ENCODE peak calls at places on chromosomes 16 and 17, in ten cellular contexts. J, T, W, F, K, C, G, A, R and Q are unnamed samples.

GRCh38 chr16:89444151-89444723 is 46.1 kb downstream of the ANKRD11 start:
- DNase-seq in J (no peak), T (no peak), W (no peak), F (no peak), K (no peak), C (no peak), G (no peak), A (no peak), R (no peak), Q (no peak)

GRCh38 chr17:72724375-72724774 is 368.1 kb downstream of the SLC39A11 start:
- DNase-seq in J (no peak), T (no peak), W (no peak), F (no peak), K (no peak), C (no peak), G (no peak), A (no peak), R (no peak), Q (no peak)

GRCh38 chr17:46812624-46813318 is 5.7 kb downstream of the WNT3 start:
- DNase-seq in J (no peak), T (no peak), W (no peak), F (no peak), K (no peak), C (no peak), G (no peak), A (no peak), R (no peak), Q (no peak)

GRCh38 chr16:84768061-84768797 is 51.6 kb upstream of the CRISPLD2 start:
- DNase-seq in J (no peak), T (no peak), W (no peak), F (no peak), K (no peak), C (no peak), G (no peak), A (no peak), R (peak), Q (no peak)

GRCh38 chr17:82301300-82301915 is 16.0 kb downstream of the CD7 start:
- DNase-seq in J (peak), T (peak), W (no peak), F (no peak), K (no peak), C (no peak), G (no peak), A (no peak), R (no peak), Q (no peak)

GRCh38 chr17:46766493-46767491 is 51.7 kb downstream of the WNT3 start:
- DNase-seq in J (no peak), T (no peak), W (no peak), F (no peak), K (no peak), C (no peak), G (no peak), A (no peak), R (no peak), Q (no peak)

GRCh38 chr17:146983-147761 is 9.8 kb downstream of the SCGB1C2 start:
- DNase-seq in J (peak), T (no peak), W (no peak), F (no peak), K (no peak), C (no peak), G (peak), A (no peak), R (no peak), Q (peak)

GRCh38 chr16:59259074-59259963 is 525.2 kb upstream of the GOT2 start:
- DNase-seq in J (no peak), T (peak), W (no peak), F (no peak), K (no peak), C (no peak), G (no peak), A (no peak), R (peak), Q (no peak)

GRCh38 chr16:48157302-48157701 is 1.5 kb upstream of the ABCC12 start:
- DNase-seq in J (no peak), T (no peak), W (no peak), F (no peak), K (no peak), C (no peak), G (no peak), A (no peak), R (no peak), Q (no peak)

GRCh38 chr17:50062323-50063243 is 6.7 kb downstream of the ITGA3 start:
- DNase-seq in J (no peak), T (no peak), W (peak), F (peak), K (peak), C (no peak), G (no peak), A (no peak), R (peak), Q (no peak)

GRCh38 chr16:68091604-68092261 is 6.6 kb downstream of the NFATC3 start:
- DNase-seq in J (no peak), T (no peak), W (no peak), F (peak), K (no peak), C (no peak), G (no peak), A (no peak), R (peak), Q (no peak)

GRCh38 chr17:17778308-17779014 is 58.3 kb downstream of the SREBF1 start:
- DNase-seq in J (no peak), T (no peak), W (no peak), F (peak), K (no peak), C (no peak), G (no peak), A (no peak), R (peak), Q (no peak)

GRCh38 chr17:77906377-77906871 is 52.1 kb upstream of the TNRC6C start:
- DNase-seq in J (no peak), T (no peak), W (no peak), F (no peak), K (no peak), C (no peak), G (no peak), A (no peak), R (no peak), Q (no peak)

GRCh38 chr16:15509593-15510520 is 75.5 kb downstream of the BMERB1 start:
- DNase-seq in J (no peak), T (peak), W (no peak), F (no peak), K (no peak), C (no peak), G (no peak), A (peak), R (peak), Q (no peak)

GRCh38 chr16:81415757-81416156 is 28.9 kb upstream of the CMIP start:
- DNase-seq in J (no peak), T (no peak), W (no peak), F (no peak), K (no peak), C (no peak), G (peak), A (no peak), R (no peak), Q (no peak)

DNA sequence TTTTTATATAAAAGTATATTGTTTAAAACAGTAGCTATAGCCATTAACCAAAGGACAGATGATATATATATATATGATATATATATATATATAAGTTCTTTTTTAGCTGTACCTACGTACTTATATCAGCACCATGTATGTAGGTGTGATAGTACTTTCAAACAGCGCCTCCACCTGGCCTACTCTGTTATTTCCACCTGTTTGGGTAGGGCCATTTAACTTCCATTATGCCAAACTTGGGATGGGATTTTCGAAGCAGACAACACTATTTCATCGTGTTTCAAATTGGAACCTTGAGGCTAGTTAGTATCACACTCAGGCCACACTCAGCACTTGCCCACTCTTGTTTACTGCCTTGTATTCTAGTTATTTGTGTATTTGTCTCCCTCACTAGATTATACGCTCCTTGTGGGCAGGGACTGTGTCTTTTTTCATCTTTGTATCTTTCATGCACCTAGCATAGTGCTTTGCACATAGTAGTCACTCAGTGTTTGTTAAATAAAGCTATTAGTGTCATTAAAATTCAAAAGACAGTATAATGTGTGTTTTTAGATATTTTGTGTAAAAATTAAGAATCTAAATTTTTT is 11.8 kb upstream of the CLTC start:
- DNase-seq in J (peak), T (peak), W (no peak), F (no peak), K (no peak), C (no peak), G (peak), A (peak), R (no peak), Q (no peak)
- TF ChIP-seq CTCF in J (peak), T (peak), W (peak), F (peak), K (no peak), C (no peak), G (peak), A (no peak), R (no peak), Q (no peak)

DNA sequence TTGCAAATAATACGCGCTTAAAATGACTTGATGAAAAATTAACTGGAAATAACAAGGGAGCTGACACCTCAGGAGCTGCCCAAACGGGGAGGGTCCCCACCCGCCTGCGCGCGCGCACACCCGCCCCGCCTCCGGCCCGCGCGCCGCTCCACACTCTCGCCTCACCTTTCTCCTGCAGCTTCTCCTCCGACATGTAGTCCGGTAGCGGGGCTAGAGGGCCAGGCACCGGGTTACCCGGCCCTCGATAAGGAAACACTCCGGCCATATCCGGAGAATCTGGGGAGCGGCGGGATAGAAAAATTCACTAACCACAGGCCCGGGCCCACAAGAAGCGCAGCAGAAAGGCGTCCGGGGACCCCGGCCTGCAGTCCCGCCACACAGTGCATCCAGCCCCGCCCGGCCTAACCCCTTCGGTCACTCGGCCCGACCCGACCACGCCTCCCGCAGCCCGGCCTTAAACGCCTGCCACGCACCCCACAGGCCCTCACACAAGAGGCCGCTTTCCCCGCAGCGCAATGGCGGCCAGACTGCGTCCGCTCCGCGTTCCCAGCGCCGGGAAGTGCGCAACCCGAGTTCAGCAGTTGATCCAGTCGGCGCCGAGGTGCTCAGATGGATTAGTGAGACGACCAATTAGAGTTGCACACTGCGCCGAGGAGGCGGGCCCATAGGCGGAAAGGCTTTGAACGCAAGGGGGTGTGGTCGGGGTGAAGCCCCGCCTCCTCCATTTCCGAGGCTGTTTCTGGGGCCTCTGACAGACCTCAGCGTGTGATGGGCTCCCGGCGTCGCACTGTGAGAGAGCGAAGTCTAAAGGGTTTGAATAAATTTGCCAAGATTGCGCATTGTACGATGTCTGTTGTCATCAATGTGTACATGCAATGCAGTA is at the start of gene PRPF8:
- DNase-seq in J (peak), T (peak), W (peak), F (peak), K (peak), C (peak), G (peak), A (peak), R (peak), Q (peak)
- TF ChIP-seq CTCF in J (no peak), T (no peak), W (no peak), F (no peak), K (no peak), C (no peak), G (no peak), A (no peak), R (no peak), Q (no peak)

GRCh38 chr17:9985622-9986021 is 80.6 kb upstream of the RCVRN start:
- DNase-seq in J (no peak), T (no peak), W (no peak), F (no peak), K (no peak), C (no peak), G (no peak), A (no peak), R (no peak), Q (no peak)

GRCh38 chr17:9979463-9979995 is 74.5 kb upstream of the RCVRN start:
- DNase-seq in J (no peak), T (no peak), W (no peak), F (no peak), K (no peak), C (no peak), G (no peak), A (no peak), R (no peak), Q (no peak)

GRCh38 chr17:9981344-9981915 is 76.4 kb upstream of the RCVRN start:
- DNase-seq in J (no peak), T (no peak), W (no peak), F (no peak), K (no peak), C (no peak), G (no peak), A (no peak), R (no peak), Q (no peak)

GRCh38 chr17:9984768-9985167 is 79.7 kb upstream of the RCVRN start:
- DNase-seq in J (no peak), T (no peak), W (no peak), F (no peak), K (no peak), C (no peak), G (no peak), A (no peak), R (no peak), Q (no peak)

DNA sequence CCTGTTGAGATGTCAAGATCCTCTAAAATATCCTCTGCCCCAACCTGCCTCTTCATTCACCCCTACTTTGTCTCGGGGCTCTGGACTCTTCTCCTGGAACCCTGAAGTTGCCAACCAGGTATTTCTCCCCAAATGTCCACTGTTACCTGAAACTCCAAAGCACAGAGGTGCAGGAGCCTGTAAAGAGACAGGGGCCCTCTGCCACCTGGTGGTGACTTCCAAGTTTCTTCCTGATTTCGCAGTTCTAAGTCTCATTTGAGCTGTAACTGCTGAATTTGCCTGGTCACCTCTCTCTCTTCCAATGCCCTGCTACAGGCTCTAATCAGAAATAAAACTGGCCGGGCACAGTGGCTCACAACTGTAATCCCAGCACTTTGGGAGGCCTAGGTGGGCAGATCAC is 77.1 kb upstream of the RCVRN start:
- DNase-seq in J (no peak), T (no peak), W (peak), F (no peak), K (no peak), C (no peak), G (no peak), A (no peak), R (no peak), Q (no peak)
- TF ChIP-seq CTCF in J (peak), T (no peak), W (peak), F (no peak), K (no peak), C (no peak), G (no peak), A (no peak), R (peak), Q (no peak)

DNA sequence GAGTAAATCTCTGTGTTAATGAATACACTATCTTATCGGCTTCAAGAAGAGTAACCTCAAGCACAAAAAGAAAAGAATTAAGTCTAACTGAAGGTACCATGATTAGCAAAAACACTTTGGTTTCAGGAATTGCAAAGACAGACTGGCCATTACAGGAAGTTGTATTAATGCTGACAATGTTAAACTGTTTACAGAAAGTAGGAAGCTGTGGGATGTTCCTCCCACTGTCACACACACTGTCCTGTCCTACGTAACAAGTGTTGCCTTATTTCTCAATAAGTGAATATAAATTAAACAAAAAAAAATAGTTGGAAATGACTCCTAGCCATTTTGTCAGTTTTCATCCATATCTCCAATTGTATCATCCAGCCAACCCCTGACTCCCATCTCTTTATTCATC is 8.6 kb downstream of the GNA13 start:
- DNase-seq in J (no peak), T (no peak), W (no peak), F (no peak), K (no peak), C (no peak), G (no peak), A (no peak), R (no peak), Q (no peak)
- TF ChIP-seq CTCF in J (no peak), T (no peak), W (no peak), F (no peak), K (no peak), C (no peak), G (no peak), A (no peak), R (no peak), Q (no peak)

DNA sequence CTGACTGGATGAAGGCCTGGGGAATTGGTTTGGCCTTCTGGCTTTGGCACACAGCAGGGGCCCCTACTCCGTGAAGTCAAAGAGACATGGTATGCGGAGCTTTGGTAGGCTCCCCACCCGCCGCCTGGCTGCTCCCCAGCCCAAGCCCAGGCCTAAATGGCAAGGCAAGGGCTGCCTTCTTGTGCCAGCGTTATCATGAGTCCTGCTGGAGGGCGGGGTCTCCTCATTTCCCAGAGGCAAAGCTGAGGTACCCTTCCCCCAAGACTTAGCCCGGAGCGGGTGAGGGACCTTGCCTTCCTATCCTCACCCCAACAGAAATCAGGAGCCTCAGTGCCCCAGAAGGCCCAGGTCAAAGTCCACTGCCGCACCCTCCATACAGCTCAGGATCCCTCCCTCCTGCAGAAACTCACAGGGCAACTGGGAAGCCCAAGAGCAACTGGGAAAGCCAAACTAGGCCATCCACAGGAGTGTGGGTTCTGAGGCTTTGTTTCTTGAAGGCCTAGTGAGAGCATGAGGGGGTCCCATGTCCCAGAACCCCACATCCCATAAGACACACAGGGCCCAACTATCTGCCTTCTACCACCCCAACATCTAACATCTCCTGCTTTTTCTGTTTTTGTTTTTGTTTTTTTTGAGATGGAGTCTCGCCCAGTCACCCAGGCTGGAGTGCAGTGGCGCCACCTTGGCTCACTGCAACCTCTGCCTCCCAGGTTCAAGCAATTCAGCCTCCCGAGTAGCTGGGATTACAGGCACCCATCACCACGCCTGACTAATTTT is 9.3 kb downstream of the PGAP3 start:
- DNase-seq in J (no peak), T (no peak), W (no peak), F (no peak), K (no peak), C (no peak), G (no peak), A (no peak), R (no peak), Q (no peak)
- TF ChIP-seq CTCF in J (no peak), T (no peak), W (no peak), F (no peak), K (no peak), C (no peak), G (no peak), A (no peak), R (no peak), Q (no peak)

GRCh38 chr16:1032607-1033006 is 39.9 kb upstream of the SSTR5 start:
- DNase-seq in J (no peak), T (no peak), W (no peak), F (no peak), K (no peak), C (no peak), G (no peak), A (no peak), R (no peak), Q (no peak)

GRCh38 chr16:1031666-1032065 is 40.9 kb upstream of the SSTR5 start:
- DNase-seq in J (no peak), T (no peak), W (no peak), F (no peak), K (no peak), C (no peak), G (no peak), A (no peak), R (no peak), Q (no peak)

GRCh38 chr16:1029259-1029545 is 43.3 kb upstream of the SSTR5 start:
- DNase-seq in J (no peak), T (no peak), W (no peak), F (no peak), K (no peak), C (no peak), G (no peak), A (no peak), R (no peak), Q (no peak)

GRCh38 chr16:1028524-1029258 is 43.9 kb upstream of the SSTR5 start:
- DNase-seq in J (no peak), T (no peak), W (no peak), F (no peak), K (no peak), C (no peak), G (no peak), A (no peak), R (no peak), Q (no peak)

GRCh38 chr16:1030381-1030901 is 42.1 kb upstream of the SSTR5 start:
- DNase-seq in J (no peak), T (no peak), W (no peak), F (no peak), K (no peak), C (no peak), G (no peak), A (no peak), R (no peak), Q (no peak)
- TF ChIP-seq CTCF in J (no peak), T (no peak), W (no peak), F (no peak), K (no peak), C (no peak), G (no peak), A (no peak), R (no peak), Q (no peak)